ENCODE peak calls at places on chromosome 5, in seven cellular contexts. L is sigmoid colon; H is neural progenitor cell; J is endodermal cell; V is CD8-positive, alpha-beta T cell; R is uterus; S is cardiac muscle cell. E is an unnamed sample. For H3K4me1, the result is how much of the 10 kb centered on the place peaks cover.

GRCh38 chr5:154505567-154505966 is 27.5 kb upstream of the HAND1 start:
- DNase-seq in L (peak), H (peak), J (peak), V (no peak), R (no peak), S (no peak), E (no peak)

GRCh38 chr5:134095887-134096589 is 18.4 kb upstream of the TCF7 start:
- DNase-seq in L (no peak), H (no peak), J (no peak), V (no peak), R (no peak), S (no peak), E (no peak)

GRCh38 chr5:128197911-128198522 is 114.5 kb downstream of the SLC12A2 start:
- DNase-seq in L (no peak), H (no peak), J (no peak), V (no peak), R (no peak), S (no peak), E (no peak)

GRCh38 chr5:10601246-10602030 is 37.6 kb downstream of the ANKRD33B start:
- DNase-seq in L (peak), H (no peak), J (peak), V (no peak), R (peak), S (peak), E (peak)

GRCh38 chr5:56638061-56638621 is 177.2 kb upstream of the MAP3K1 start:
- DNase-seq in L (no peak), H (no peak), J (peak), V (no peak), R (no peak), S (no peak), E (no peak)

GRCh38 chr5:133723651-133724366 is 111.5 kb upstream of the FSTL4 start:
- DNase-seq in L (peak), H (no peak), J (no peak), V (no peak), R (no peak), S (no peak), E (no peak)

GRCh38 chr5:26847041-26847736 is 191.2 kb downstream of the CDH9 start:
- DNase-seq in L (no peak), H (peak), J (peak), V (no peak), R (no peak), S (no peak), E (no peak)

GRCh38 chr5:102294996-102295395 is 1.1 kb downstream of the SLCO4C1 start:
- DNase-seq in L (no peak), H (peak), J (no peak), V (no peak), R (no peak), S (no peak), E (no peak)

GRCh38 chr5:141412853-141413539 is at the start of gene PCDHGA10:
- DNase-seq in L (no peak), H (peak), J (peak), V (peak), R (no peak), S (peak), E (no peak)

GRCh38 chr5:88298425-88298824 is 29.8 kb upstream of the TMEM161B start:
- DNase-seq in L (no peak), H (no peak), J (no peak), V (no peak), R (no peak), S (no peak), E (no peak)

GRCh38 chr5:37739817-37740261 is 100.0 kb downstream of the GDNF start:
- DNase-seq in L (no peak), H (no peak), J (no peak), V (no peak), R (no peak), S (no peak), E (no peak)

GRCh38 chr5:134138416-134139376 is 24.2 kb downstream of the TCF7 start:
- DNase-seq in L (peak), H (no peak), J (peak), V (peak), R (peak), S (no peak), E (peak)

GRCh38 chr5:134374234-134374633 is 2.9 kb downstream of the UBE2B start:
- DNase-seq in L (no peak), H (no peak), J (no peak), V (no peak), R (no peak), S (no peak), E (no peak)

GRCh38 chr5:145975361-145976066 is 39.1 kb downstream of the SH3RF2 start:
- DNase-seq in L (no peak), H (no peak), J (no peak), V (no peak), R (peak), S (peak), E (no peak)

GRCh38 chr5:400282-401215 is 42.4 kb upstream of the EXOC3 start:
- DNase-seq in L (peak), H (no peak), J (peak), V (no peak), R (no peak), S (no peak), E (peak)

GRCh38 chr5:88984040-88984439 is 101.1 kb upstream of the MEF2C start:
- DNase-seq in L (no peak), H (no peak), J (no peak), V (no peak), R (no peak), S (no peak), E (no peak)

GRCh38 chr5:45542421-45542820 is 153.8 kb downstream of the HCN1 start:
- DNase-seq in L (no peak), H (no peak), J (no peak), V (no peak), R (no peak), S (peak), E (no peak)

GRCh38 chr5:140017397-140018095 is 25.6 kb downstream of the NRG2 start:
- DNase-seq in L (no peak), H (no peak), J (no peak), V (no peak), R (no peak), S (no peak), E (no peak)

GRCh38 chr5:177427919-177428573 is 1.6 kb downstream of the GRK6 start:
- DNase-seq in L (no peak), H (no peak), J (peak), V (no peak), R (no peak), S (no peak), E (peak)

GRCh38 chr5:57529864-57530263 is 47.3 kb upstream of the ACTBL2 start:
- DNase-seq in L (no peak), H (no peak), J (no peak), V (no peak), R (no peak), S (no peak), E (no peak)

GRCh38 chr5:142156839-142157463 is 48.4 kb downstream of the NDFIP1 start:
- DNase-seq in L (no peak), H (peak), J (peak), V (no peak), R (no peak), S (no peak), E (no peak)

GRCh38 chr5:180872419-180872818 is 11.3 kb upstream of the ZFP62 start:
- DNase-seq in L (no peak), H (no peak), J (no peak), V (no peak), R (no peak), S (no peak), E (no peak)

GRCh38 chr5:77628840-77629552 is 9.5 kb downstream of the OTP start:
- DNase-seq in L (no peak), H (peak), J (peak), V (no peak), R (no peak), S (no peak), E (no peak)

GRCh38 chr5:82351754-82352145 is 73.6 kb upstream of the RPS23 start:
- DNase-seq in L (no peak), H (peak), J (no peak), V (no peak), R (no peak), S (peak), E (no peak)

GRCh38 chr5:104361932-104362331 is 799.3 kb upstream of the NUDT12 start:
- DNase-seq in L (no peak), H (no peak), J (no peak), V (no peak), R (no peak), S (no peak), E (no peak)

GRCh38 chr5:91194861-91195460 is 188.2 kb downstream of the ARRDC3 start:
- DNase-seq in L (no peak), H (no peak), J (no peak), V (no peak), R (no peak), S (no peak), E (no peak)

GRCh38 chr5:138077064-138077696 is 6.7 kb upstream of the WNT8A start:
- DNase-seq in L (peak), H (peak), J (peak), V (peak), R (peak), S (peak), E (peak)

GRCh38 chr5:131611064-131611381 is 24.0 kb downstream of the RAPGEF6 start:
- DNase-seq in L (no peak), H (no peak), J (no peak), V (no peak), R (no peak), S (no peak), E (no peak)

GRCh38 chr5:131607903-131608540 is 27.0 kb downstream of the RAPGEF6 start:
- DNase-seq in L (no peak), H (no peak), J (no peak), V (no peak), R (no peak), S (no peak), E (no peak)

GRCh38 chr5:131608597-131608996 is 26.4 kb downstream of the RAPGEF6 start:
- DNase-seq in L (no peak), H (no peak), J (no peak), V (no peak), R (no peak), S (no peak), E (no peak)

GRCh38 chr5:131609774-131610173 is 25.3 kb downstream of the RAPGEF6 start:
- DNase-seq in L (no peak), H (no peak), J (no peak), V (no peak), R (no peak), S (no peak), E (no peak)

GRCh38 chr5:131610198-131611063 is 24.6 kb downstream of the RAPGEF6 start:
- DNase-seq in L (no peak), H (no peak), J (no peak), V (no peak), R (no peak), S (peak), E (no peak)
- TF ChIP-seq CTCF in L (no peak), H (no peak), J (no peak), V (no peak), R (no peak), S (no peak), E (no peak)

GRCh38 chr5:168685566-168685965 is 106.4 kb upstream of the PANK3 start:
- DNase-seq in L (no peak), H (no peak), J (no peak), V (no peak), R (no peak), S (no peak), E (no peak)
- H3K4me1 ChIP-seq in L (under half), H (under half), J (under half), V (under half), R (under half), S (under half), E (under half)

DNA sequence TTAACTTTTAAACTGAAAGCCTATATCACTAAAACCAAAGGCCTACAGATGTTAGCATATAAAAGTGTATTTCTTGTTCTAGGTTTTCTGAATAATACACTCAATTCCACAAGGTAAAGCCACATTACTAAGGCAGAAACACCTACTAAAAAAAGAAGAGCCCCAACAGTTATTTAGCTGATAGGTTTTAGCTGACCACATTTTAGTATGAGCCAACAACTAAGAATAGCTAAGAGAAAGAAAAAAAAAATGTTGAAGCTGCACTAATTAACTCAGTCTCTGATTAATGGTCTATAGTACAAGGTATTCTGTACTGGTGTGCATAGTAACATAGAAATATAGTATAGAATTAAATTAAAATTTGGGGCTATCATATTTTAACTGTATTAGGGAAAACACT is 23.5 kb downstream of the ZFR start:
- DNase-seq in L (no peak), H (no peak), J (no peak), V (no peak), R (no peak), S (no peak), E (no peak)
- H3K27ac ChIP-seq in L (no peak), H (no peak), J (no peak), V (no peak), R (no peak), S (peak), E (no peak)

GRCh38 chr5:149452665-149453617 is 73.8 kb upstream of the IL17B start:
- DNase-seq in L (peak), H (peak), J (peak), V (no peak), R (peak), S (no peak), E (peak)
- TF ChIP-seq CTCF in L (no peak), H (no peak), J (no peak), V (no peak), R (peak), S (peak), E (no peak)

GRCh38 chr5:124461110-124461509 is 285.3 kb downstream of the ZNF608 start:
- DNase-seq in L (no peak), H (no peak), J (no peak), V (no peak), R (no peak), S (no peak), E (no peak)
- H3K4me1 ChIP-seq in L (under half), H (half or more), J (under half), V (under half), R (under half), S (under half), E (under half)

GRCh38 chr5:150301901-150302300 is 804 bp downstream of the ARSI start:
- DNase-seq in L (no peak), H (peak), J (peak), V (no peak), R (peak), S (no peak), E (no peak)
- H3K27ac ChIP-seq in L (peak), H (no peak), J (no peak), V (no peak), R (peak), S (no peak), E (no peak)

GRCh38 chr5:22889714-22890113 is 36.6 kb upstream of the CDH12 start:
- DNase-seq in L (no peak), H (no peak), J (no peak), V (no peak), R (no peak), S (no peak), E (no peak)
- TF ChIP-seq CTCF in L (no peak), H (peak), J (peak), V (no peak), R (no peak), S (no peak), E (no peak)

GRCh38 chr5:132491368-132492364 is 1.1 kb upstream of the IRF1 start:
- DNase-seq in L (peak), H (peak), J (peak), V (peak), R (no peak), S (no peak), E (no peak)

GRCh38 chr5:132489871-132490483 is 596 bp downstream of the IRF1 start:
- DNase-seq in L (peak), H (peak), J (peak), V (peak), R (peak), S (peak), E (peak)

GRCh38 chr5:132489051-132489770 is 1.4 kb downstream of the IRF1 start:
- DNase-seq in L (peak), H (no peak), J (peak), V (peak), R (no peak), S (no peak), E (no peak)

GRCh38 chr5:132492386-132492785 is 1.8 kb upstream of the IRF1 start:
- DNase-seq in L (no peak), H (no peak), J (no peak), V (no peak), R (no peak), S (no peak), E (no peak)

GRCh38 chr5:132490484-132491367 is at the start of gene IRF1:
- DNase-seq in L (peak), H (peak), J (peak), V (peak), R (peak), S (peak), E (peak)
- H3K4me1 ChIP-seq in L (half or more), H (under half), J (under half), V (half or more), R (under half), S (under half), E (under half)

DNA sequence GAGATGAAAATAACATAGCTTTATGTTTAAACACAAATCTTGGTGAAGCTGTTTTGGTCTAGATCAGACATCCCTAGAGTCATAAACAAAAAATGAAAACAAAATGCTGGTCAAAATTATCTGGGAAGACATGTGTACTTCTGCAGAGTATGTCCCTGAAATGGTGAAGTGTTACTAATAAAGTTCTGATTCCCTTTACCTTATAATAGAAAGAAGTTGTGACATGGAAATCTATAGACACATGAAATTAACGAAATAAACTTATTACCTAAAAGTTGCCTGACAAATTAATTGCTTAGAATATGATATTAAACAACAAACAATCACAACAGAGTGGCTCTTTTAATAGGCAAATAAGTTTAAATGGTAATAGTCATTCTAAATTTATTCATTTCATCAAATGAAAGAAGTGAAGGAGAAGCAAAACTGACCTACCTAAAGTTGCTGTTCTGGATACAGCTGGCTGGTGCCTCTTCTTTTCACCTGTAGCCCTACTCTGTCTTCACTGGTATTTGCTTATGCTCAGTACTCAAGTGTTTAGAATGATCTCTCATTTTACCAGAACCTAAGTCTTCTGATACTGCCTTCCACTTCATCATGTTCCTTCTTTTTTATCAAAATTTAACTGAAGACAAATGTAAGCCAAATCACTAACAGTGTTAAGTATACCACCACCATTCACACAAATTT is 38.8 kb downstream of the FNIP1 start:
- DNase-seq in L (no peak), H (no peak), J (no peak), V (no peak), R (no peak), S (no peak), E (no peak)
- H3K27ac ChIP-seq in L (no peak), H (no peak), J (no peak), V (no peak), R (no peak), S (peak), E (no peak)

E was measured in ovary.